ENCODE peak calls at places on chromosome 2, in eight cellular contexts. K is activated B cell treated with CpG ODN at 0.5 μM for 24 hours, L is SW480, Y is T-helper 2 cell, B is mucosa of descending colon, Q is iPS DF 6.9, C is AG09319, R is astrocyte of the spinal cord. N is an unnamed sample.

GRCh38 chr2:8149985-8150547 is 531.8 kb upstream of the ID2 start:
- DNase-seq in K (no peak), L (no peak), Y (no peak), B (no peak), Q (no peak), C (no peak), R (peak; percentile 44), N (no peak)

GRCh38 chr2:111982822-111983221 is 72.2 kb upstream of the TMEM87B start:
- DNase-seq in K (no peak), L (no peak), Y (no peak), B (no peak), Q (no peak), C (no peak), R (no peak), N (no peak)

GRCh38 chr2:154588838-154589237 is 109.7 kb upstream of the KCNJ3 start:
- DNase-seq in K (no peak), L (no peak), Y (no peak), B (no peak), Q (no peak), C (no peak), R (no peak), N (no peak)

GRCh38 chr2:233919938-233920337 is 2.8 kb downstream of the TRPM8 start:
- DNase-seq in K (no peak), L (no peak), Y (no peak), B (no peak), Q (no peak), C (no peak), R (peak; percentile 54), N (no peak)

GRCh38 chr2:25324905-25325592 is 16.7 kb downstream of the DNMT3A start:
- DNase-seq in K (no peak), L (no peak), Y (no peak), B (no peak), Q (no peak), C (no peak), R (peak; percentile 76), N (no peak)

GRCh38 chr2:23065936-23066335 is 319.0 kb upstream of the KLHL29 start:
- DNase-seq in K (no peak), L (no peak), Y (no peak), B (no peak), Q (no peak), C (no peak), R (no peak), N (no peak)

GRCh38 chr2:7672027-7672684 is 754.9 kb downstream of the RNF144A start:
- DNase-seq in K (no peak), L (peak; percentile 36), Y (peak; percentile 72), B (peak; percentile 75), Q (peak; percentile 90), C (no peak), R (peak; percentile 62), N (peak; percentile 6)

GRCh38 chr2:100832885-100833284 is 12.9 kb downstream of the NPAS2 start:
- DNase-seq in K (no peak), L (no peak), Y (no peak), B (peak; percentile 56), Q (no peak), C (no peak), R (peak; percentile 32), N (no peak)

GRCh38 chr2:176293334-176293733 is 24.1 kb downstream of the MTX2 start:
- DNase-seq in K (no peak), L (no peak), Y (no peak), B (no peak), Q (no peak), C (no peak), R (no peak), N (no peak)

GRCh38 chr2:235688511-235689426 is 194.9 kb downstream of the AGAP1 start:
- DNase-seq in K (no peak), L (no peak), Y (no peak), B (peak; percentile 68), Q (no peak), C (no peak), R (no peak), N (no peak)

GRCh38 chr2:30661173-30662107 is 145.8 kb downstream of the CAPN13 start:
- DNase-seq in K (no peak), L (no peak), Y (no peak), B (no peak), Q (no peak), C (no peak), R (peak; percentile 32), N (no peak)

GRCh38 chr2:177679611-177680530 is 287.3 kb downstream of the AGPS start:
- DNase-seq in K (no peak), L (no peak), Y (no peak), B (peak; percentile 32), Q (no peak), C (no peak), R (no peak), N (no peak)

GRCh38 chr2:20654414-20654813 is 3.5 kb upstream of the HS1BP3 start:
- DNase-seq in K (no peak), L (no peak), Y (no peak), B (no peak), Q (no peak), C (no peak), R (no peak), N (no peak)

GRCh38 chr2:239002960-239003932 is 155.4 kb downstream of the TWIST2 start:
- DNase-seq in K (no peak), L (no peak), Y (no peak), B (no peak), Q (no peak), C (peak; percentile 83), R (peak; percentile 19), N (no peak)

GRCh38 chr2:186135697-186136096 is 350.4 kb upstream of the ZC3H15 start:
- DNase-seq in K (no peak), L (no peak), Y (no peak), B (no peak), Q (no peak), C (no peak), R (peak; percentile 38), N (no peak)

GRCh38 chr2:63872571-63873328 is 31.1 kb downstream of the UGP2 start:
- DNase-seq in K (no peak), L (no peak), Y (no peak), B (no peak), Q (no peak), C (no peak), R (no peak), N (no peak)

GRCh38 chr2:157696036-157696435 is 67.4 kb upstream of the ACVR1C start:
- DNase-seq in K (no peak), L (no peak), Y (no peak), B (no peak), Q (no peak), C (no peak), R (peak; percentile 41), N (no peak)

GRCh38 chr2:171141320-171141719 is 19.4 kb downstream of the TLK1 start:
- DNase-seq in K (no peak), L (no peak), Y (no peak), B (no peak), Q (no peak), C (no peak), R (no peak), N (no peak)

GRCh38 chr2:220847587-220847986 is 724.5 kb downstream of the EPHA4 start:
- DNase-seq in K (no peak), L (peak; percentile 64), Y (no peak), B (no peak), Q (no peak), C (peak; percentile 64), R (peak; percentile 86), N (no peak)

GRCh38 chr2:172299741-172300140 is 127.6 kb upstream of the ITGA6 start:
- DNase-seq in K (no peak), L (no peak), Y (no peak), B (no peak), Q (no peak), C (no peak), R (no peak), N (no peak)

GRCh38 chr2:182584462-182584861 is 131.6 kb upstream of the DNAJC10 start:
- DNase-seq in K (no peak), L (no peak), Y (no peak), B (no peak), Q (no peak), C (no peak), R (no peak), N (no peak)

GRCh38 chr2:69742170-69742952 is 427 bp downstream of the ANXA4 start:
- DNase-seq in K (no peak), L (peak; percentile 33), Y (no peak), B (peak; percentile 47), Q (no peak), C (no peak), R (peak; percentile 36), N (no peak)

GRCh38 chr2:128448331-128449225 is 129.9 kb upstream of the HS6ST1 start:
- DNase-seq in K (peak; percentile 12), L (no peak), Y (no peak), B (no peak), Q (no peak), C (no peak), R (no peak), N (no peak)

GRCh38 chr2:240430595-240430994 is 4.9 kb upstream of the GPC1 start:
- DNase-seq in K (no peak), L (no peak), Y (no peak), B (peak; percentile 10), Q (no peak), C (no peak), R (no peak), N (no peak)

GRCh38 chr2:168189835-168190426 is 57.5 kb downstream of the STK39 start:
- DNase-seq in K (no peak), L (no peak), Y (no peak), B (no peak), Q (no peak), C (no peak), R (peak; percentile 67), N (no peak)

GRCh38 chr2:160890667-160891352 is 269.4 kb upstream of the TANK start:
- DNase-seq in K (no peak), L (no peak), Y (no peak), B (no peak), Q (no peak), C (no peak), R (no peak), N (no peak)

GRCh38 chr2:241768251-241768711 is 8.3 kb upstream of the GAL3ST2 start:
- DNase-seq in K (no peak), L (no peak), Y (no peak), B (no peak), Q (no peak), C (no peak), R (no peak), N (no peak)